ENCODE peak calls at places on chromosomes 3 and 15, in four cellular contexts. One of them, this sample, is unnamed.

GRCh38 chr3:139571744-139572143 is 32.2 kb upstream of the RBP1 start:
- DNase-seq in GM12878: no peak
- DNase-seq in H1: no peak
- DNase-seq in K562: no peak
- DNase-seq in this sample: no peak

GRCh38 chr15:48371961-48372360 is 40.7 kb downstream of the DUT start:
- DNase-seq in GM12878: no peak
- DNase-seq in H1: no peak
- DNase-seq in K562: no peak
- DNase-seq in this sample: no peak

GRCh38 chr3:37519236-37519635 is 342.4 kb upstream of the CTDSPL start:
- DNase-seq in GM12878: no peak
- DNase-seq in H1: no peak
- DNase-seq in K562: no peak
- DNase-seq in this sample: no peak

GRCh38 chr3:28117598-28117997 is 123.8 kb upstream of the CMC1 start:
- DNase-seq in GM12878: no peak
- DNase-seq in H1: no peak
- DNase-seq in K562: no peak
- DNase-seq in this sample: no peak

GRCh38 chr3:195884691-195885035 is 23.7 kb downstream of the TNK2 start:
- DNase-seq in GM12878: no peak
- DNase-seq in H1: no peak
- DNase-seq in K562: no peak
- DNase-seq in this sample: no peak

GRCh38 chr15:75620776-75621536 is 4.6 kb downstream of the SNUPN start:
- DNase-seq in GM12878: no peak
- DNase-seq in H1: no peak
- DNase-seq in K562: no peak
- DNase-seq in this sample: no peak

GRCh38 chr3:184619348-184619747 is 57.8 kb downstream of the EPHB3 start:
- DNase-seq in GM12878: no peak
- DNase-seq in H1: no peak
- DNase-seq in K562: no peak
- DNase-seq in this sample: no peak

GRCh38 chr3:12170207-12170606 is 11.5 kb upstream of the TIMP4 start:
- DNase-seq in GM12878: no peak
- DNase-seq in H1: no peak
- DNase-seq in K562: no peak
- DNase-seq in this sample: no peak

GRCh38 chr15:43118276-43118675 is 12.4 kb upstream of the UBR1 start:
- DNase-seq in GM12878: no peak
- DNase-seq in H1: no peak
- DNase-seq in K562: no peak
- DNase-seq in this sample: no peak

GRCh38 chr3:23760871-23761373 is 44.8 kb upstream of the UBE2E1 start:
- DNase-seq in GM12878: peak; percentile 63
- DNase-seq in H1: no peak
- DNase-seq in K562: no peak
- DNase-seq in this sample: no peak

GRCh38 chr15:71653986-71654713 is 156.2 kb upstream of the NR2E3 start:
- DNase-seq in GM12878: no peak
- DNase-seq in H1: no peak
- DNase-seq in K562: no peak
- DNase-seq in this sample: peak; percentile 56

GRCh38 chr3:30656624-30657141 is 50.3 kb downstream of the TGFBR2 start:
- DNase-seq in GM12878: no peak
- DNase-seq in H1: no peak
- DNase-seq in K562: no peak
- DNase-seq in this sample: no peak

GRCh38 chr3:120460217-120460616 is 9.4 kb upstream of the FSTL1 start:
- DNase-seq in GM12878: no peak
- DNase-seq in H1: no peak
- DNase-seq in K562: no peak
- DNase-seq in this sample: no peak

GRCh38 chr3:172649987-172650386 is 60.9 kb downstream of the NCEH1 start:
- DNase-seq in GM12878: no peak
- DNase-seq in H1: no peak
- DNase-seq in K562: no peak
- DNase-seq in this sample: no peak

GRCh38 chr3:124345845-124346244 is 353.9 kb upstream of the ROPN1 start:
- DNase-seq in GM12878: no peak
- DNase-seq in H1: no peak
- DNase-seq in K562: no peak
- DNase-seq in this sample: no peak

GRCh38 chr15:63752075-63752684 is 81.6 kb downstream of the HERC1 start:
- DNase-seq in GM12878: peak; percentile 23
- DNase-seq in H1: no peak
- DNase-seq in K562: peak; percentile 72
- DNase-seq in this sample: peak; percentile 61

GRCh38 chr3:149790698-149791097 is 1.7 kb downstream of the ANKUB1 start:
- DNase-seq in GM12878: no peak
- DNase-seq in H1: no peak
- DNase-seq in K562: no peak
- DNase-seq in this sample: peak; percentile 24

GRCh38 chr3:178078933-178079332 is 457.3 kb upstream of the KCNMB2 start:
- DNase-seq in GM12878: no peak
- DNase-seq in H1: no peak
- DNase-seq in K562: no peak
- DNase-seq in this sample: no peak

GRCh38 chr3:48273594-48274211 is 32.8 kb downstream of the ZNF589 start:
- DNase-seq in GM12878: peak; percentile 30
- DNase-seq in H1: peak; percentile 73
- DNase-seq in K562: peak; percentile 73
- DNase-seq in this sample: peak; percentile 66

GRCh38 chr3:114904633-114905032 is 242.5 kb downstream of the ZBTB20 start:
- DNase-seq in GM12878: no peak
- DNase-seq in H1: no peak
- DNase-seq in K562: no peak
- DNase-seq in this sample: no peak

GRCh38 chr3:129249284-129250065 is at the start of gene COPG1:
- DNase-seq in GM12878: peak; percentile 72
- DNase-seq in H1: peak; percentile 90
- DNase-seq in K562: peak; percentile 93
- DNase-seq in this sample: peak; percentile 81

GRCh38 chr3:110530902-110531301 is 540.7 kb upstream of the NECTIN3 start:
- DNase-seq in GM12878: no peak
- DNase-seq in H1: no peak
- DNase-seq in K562: no peak
- DNase-seq in this sample: no peak

GRCh38 chr15:44694416-44694815 is 16.7 kb downstream of the PATL2 start:
- DNase-seq in GM12878: no peak
- DNase-seq in H1: no peak
- DNase-seq in K562: no peak
- DNase-seq in this sample: no peak

GRCh38 chr15:42736793-42737528 is at the start of gene CDAN1:
- DNase-seq in GM12878: no peak
- DNase-seq in H1: peak; percentile 95
- DNase-seq in K562: peak; percentile 93
- DNase-seq in this sample: peak; percentile 73

GRCh38 chr15:49815506-49815905 is 194.7 kb downstream of the DTWD1 start:
- DNase-seq in GM12878: no peak
- DNase-seq in H1: no peak
- DNase-seq in K562: no peak
- DNase-seq in this sample: no peak

GRCh38 chr3:169288548-169288947 is 375.0 kb downstream of the MECOM start:
- DNase-seq in GM12878: no peak
- DNase-seq in H1: no peak
- DNase-seq in K562: no peak
- DNase-seq in this sample: no peak

GRCh38 chr15:19973718-19974117 is 567.9 kb downstream of the GOLGA6L6 start:
- DNase-seq in GM12878: no peak
- DNase-seq in H1: peak; percentile 38
- DNase-seq in K562: peak; percentile 6
- DNase-seq in this sample: no peak

GRCh38 chr15:70186152-70186551 is 88.4 kb upstream of the TLE3 start:
- DNase-seq in GM12878: no peak
- DNase-seq in H1: no peak
- DNase-seq in K562: no peak
- DNase-seq in this sample: no peak

GRCh38 chr3:8484409-8485140 is 17.0 kb upstream of the LMCD1 start:
- DNase-seq in GM12878: no peak
- DNase-seq in H1: no peak
- DNase-seq in K562: no peak
- DNase-seq in this sample: no peak

GRCh38 chr3:14811733-14812132 is 7.0 kb upstream of the FGD5 start:
- DNase-seq in GM12878: no peak
- DNase-seq in H1: no peak
- DNase-seq in K562: no peak
- DNase-seq in this sample: no peak

GRCh38 chr3:152197937-152198336 is 70.8 kb upstream of the MBNL1 start:
- DNase-seq in GM12878: no peak
- DNase-seq in H1: no peak
- DNase-seq in K562: peak; percentile 67
- DNase-seq in this sample: no peak

GRCh38 chr15:38768970-38769369 is 204.4 kb upstream of the RASGRP1 start:
- DNase-seq in GM12878: no peak
- DNase-seq in H1: peak; percentile 47
- DNase-seq in K562: peak; percentile 12
- DNase-seq in this sample: no peak

GRCh38 chr15:60191015-60191414 is 186.9 kb downstream of the FOXB1 start:
- DNase-seq in GM12878: no peak
- DNase-seq in H1: no peak
- DNase-seq in K562: no peak
- DNase-seq in this sample: no peak

GRCh38 chr3:116350119-116350733 is 95.1 kb downstream of the LSAMP start:
- DNase-seq in GM12878: no peak
- DNase-seq in H1: no peak
- DNase-seq in K562: no peak
- DNase-seq in this sample: no peak

GRCh38 chr15:56383011-56383410 is 17.8 kb downstream of the TEX9 start:
- DNase-seq in GM12878: no peak
- DNase-seq in H1: no peak
- DNase-seq in K562: peak; percentile 2
- DNase-seq in this sample: no peak

DNA sequence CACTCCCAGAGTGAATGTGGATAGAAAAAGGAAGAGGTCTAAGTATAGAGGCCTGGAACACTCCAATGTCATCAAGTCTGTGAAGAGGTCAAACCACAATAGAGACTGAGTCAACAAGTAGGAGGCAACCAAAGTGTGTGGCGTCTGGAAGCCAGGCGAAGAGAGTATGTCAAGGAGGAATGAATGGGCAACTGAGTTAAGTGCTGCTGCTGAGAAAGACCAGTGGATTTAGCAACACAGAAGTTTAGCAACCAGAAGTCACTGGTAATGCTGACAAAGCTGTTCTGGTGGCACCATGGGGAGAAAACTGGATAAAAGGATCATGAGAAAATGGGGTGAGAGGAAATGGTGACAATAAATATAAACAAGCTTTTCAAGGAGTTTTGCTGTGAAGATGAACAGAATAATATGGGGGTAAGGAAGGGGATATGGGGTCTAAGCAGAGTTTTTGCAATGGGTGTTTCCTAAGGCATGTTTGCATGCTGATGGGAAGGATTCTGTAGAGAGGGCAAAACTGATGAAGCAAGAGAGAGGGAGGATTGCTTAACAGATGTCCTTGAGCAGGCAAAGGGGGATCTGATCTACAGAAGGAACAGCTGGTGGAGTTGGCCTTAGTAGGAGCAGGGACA is 38.4 kb downstream of the PCOLCE2 start:
- DNase-seq in GM12878: no peak
- DNase-seq in H1: no peak
- DNase-seq in K562: peak; percentile 75
- DNase-seq in this sample: peak; percentile 39
- TF ChIP-seq BRCA1 in GM12878: no peak
- TF ChIP-seq BRCA1 in H1: no peak
- TF ChIP-seq BRCA1 in K562: no peak
- TF ChIP-seq BRCA1 in this sample: no peak

GRCh38 chr15:101097111-101097510 is 154.7 kb downstream of the CHSY1 start:
- DNase-seq in GM12878: no peak
- DNase-seq in H1: no peak
- DNase-seq in K562: no peak
- DNase-seq in this sample: no peak
- TF ChIP-seq BRCA1 in GM12878: no peak
- TF ChIP-seq BRCA1 in H1: no peak
- TF ChIP-seq BRCA1 in K562: no peak
- TF ChIP-seq BRCA1 in this sample: no peak

GRCh38 chr3:72492240-72492639 is 356.0 kb downstream of the SHQ1 start:
- DNase-seq in GM12878: no peak
- DNase-seq in H1: no peak
- DNase-seq in K562: no peak
- DNase-seq in this sample: no peak

GRCh38 chr3:72487946-72488735 is 360.1 kb downstream of the SHQ1 start:
- DNase-seq in GM12878: no peak
- DNase-seq in H1: no peak
- DNase-seq in K562: no peak
- DNase-seq in this sample: no peak

GRCh38 chr3:72489916-72490315 is 358.3 kb downstream of the SHQ1 start:
- DNase-seq in GM12878: no peak
- DNase-seq in H1: no peak
- DNase-seq in K562: no peak
- DNase-seq in this sample: no peak

GRCh38 chr3:72488736-72489030 is 359.6 kb downstream of the SHQ1 start:
- DNase-seq in GM12878: no peak
- DNase-seq in H1: no peak
- DNase-seq in K562: no peak
- DNase-seq in this sample: no peak

GRCh38 chr3:72490688-72491430 is 357.4 kb downstream of the SHQ1 start:
- DNase-seq in GM12878: no peak
- DNase-seq in H1: no peak
- DNase-seq in K562: no peak
- DNase-seq in this sample: no peak
- TF ChIP-seq BRCA1 in GM12878: no peak
- TF ChIP-seq BRCA1 in H1: no peak
- TF ChIP-seq BRCA1 in K562: no peak
- TF ChIP-seq BRCA1 in this sample: no peak

DNA sequence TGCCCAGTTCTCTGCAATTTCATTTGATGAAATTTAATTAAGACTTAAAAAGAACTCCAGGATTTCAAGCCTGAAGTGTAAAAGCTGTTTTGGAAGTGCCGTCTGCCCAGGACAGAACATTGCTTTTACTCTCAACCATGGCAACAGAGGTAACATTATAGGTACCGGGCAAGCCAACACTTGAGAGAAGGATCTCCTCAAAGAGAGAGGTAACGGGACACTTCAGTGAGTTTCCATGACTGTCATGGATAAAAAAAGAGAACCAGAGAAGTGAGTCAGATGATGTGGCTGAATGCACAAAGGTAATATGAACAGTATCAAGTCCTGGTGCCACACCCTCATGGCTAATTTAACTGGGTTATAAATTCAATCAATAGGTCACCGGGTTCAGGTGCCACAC is 130.2 kb upstream of the LMOD3 start:
- DNase-seq in GM12878: no peak
- DNase-seq in H1: no peak
- DNase-seq in K562: no peak
- DNase-seq in this sample: no peak
- TF ChIP-seq BRCA1 in GM12878: no peak
- TF ChIP-seq BRCA1 in H1: no peak
- TF ChIP-seq BRCA1 in K562: no peak
- TF ChIP-seq BRCA1 in this sample: no peak

This sample was measured in HepG2.